ENCODE peak calls at places on chromosomes 1 and 21, in eight cellular contexts. One of them, this sample, is unnamed.

GRCh38 chr1:53043271-53043670 is 18.7 kb upstream of the PODN start:
- DNase-seq in ovary: no peak
- DNase-seq in tibial nerve: no peak
- DNase-seq in heart left ventricle: no peak
- DNase-seq in lower leg skin: no peak
- DNase-seq in spleen: no peak
- DNase-seq in sigmoid colon: no peak
- DNase-seq in IMR-90: peak; percentile 93
- DNase-seq in this sample: no peak

GRCh38 chr21:41506005-41506404 is 2.0 kb downstream of the TMPRSS2 start:
- DNase-seq in ovary: no peak
- DNase-seq in tibial nerve: no peak
- DNase-seq in heart left ventricle: no peak
- DNase-seq in lower leg skin: no peak
- DNase-seq in spleen: no peak
- DNase-seq in sigmoid colon: no peak
- DNase-seq in IMR-90: no peak
- DNase-seq in this sample: no peak

GRCh38 chr1:180917306-180918065 is 4.8 kb downstream of the KIAA1614 start:
- DNase-seq in ovary: peak; percentile 3
- DNase-seq in tibial nerve: no peak
- DNase-seq in heart left ventricle: no peak
- DNase-seq in lower leg skin: no peak
- DNase-seq in spleen: no peak
- DNase-seq in sigmoid colon: no peak
- DNase-seq in IMR-90: peak; percentile 15
- DNase-seq in this sample: no peak

GRCh38 chr1:109622103-109622892 is 2.7 kb downstream of the AMPD2 start:
- DNase-seq in ovary: no peak
- DNase-seq in tibial nerve: no peak
- DNase-seq in heart left ventricle: no peak
- DNase-seq in lower leg skin: peak; percentile 9
- DNase-seq in spleen: no peak
- DNase-seq in sigmoid colon: no peak
- DNase-seq in IMR-90: no peak
- DNase-seq in this sample: no peak

GRCh38 chr21:39456665-39457064 is 4.9 kb downstream of the SH3BGR start:
- DNase-seq in ovary: no peak
- DNase-seq in tibial nerve: no peak
- DNase-seq in heart left ventricle: no peak
- DNase-seq in lower leg skin: no peak
- DNase-seq in spleen: no peak
- DNase-seq in sigmoid colon: no peak
- DNase-seq in IMR-90: no peak
- DNase-seq in this sample: no peak

GRCh38 chr1:161706116-161706482 is 930 bp upstream of the FCRLA start:
- DNase-seq in ovary: no peak
- DNase-seq in tibial nerve: no peak
- DNase-seq in heart left ventricle: no peak
- DNase-seq in lower leg skin: no peak
- DNase-seq in spleen: no peak
- DNase-seq in sigmoid colon: no peak
- DNase-seq in IMR-90: peak; percentile 75
- DNase-seq in this sample: no peak

GRCh38 chr1:47738560-47739182 is 258.5 kb downstream of the TRABD2B start:
- DNase-seq in ovary: no peak
- DNase-seq in tibial nerve: no peak
- DNase-seq in heart left ventricle: peak; percentile 40
- DNase-seq in lower leg skin: no peak
- DNase-seq in spleen: no peak
- DNase-seq in sigmoid colon: no peak
- DNase-seq in IMR-90: peak; percentile 11
- DNase-seq in this sample: no peak

GRCh38 chr1:61322769-61323168 is 240.4 kb downstream of the NFIA start:
- DNase-seq in ovary: no peak
- DNase-seq in tibial nerve: no peak
- DNase-seq in heart left ventricle: no peak
- DNase-seq in lower leg skin: no peak
- DNase-seq in spleen: no peak
- DNase-seq in sigmoid colon: no peak
- DNase-seq in IMR-90: no peak
- DNase-seq in this sample: no peak

GRCh38 chr1:199733125-199733524 is 294.4 kb upstream of the NR5A2 start:
- DNase-seq in ovary: no peak
- DNase-seq in tibial nerve: no peak
- DNase-seq in heart left ventricle: no peak
- DNase-seq in lower leg skin: no peak
- DNase-seq in spleen: no peak
- DNase-seq in sigmoid colon: no peak
- DNase-seq in IMR-90: no peak
- DNase-seq in this sample: no peak

GRCh38 chr1:78153092-78153736 is 107.4 kb downstream of the GIPC2 start:
- DNase-seq in ovary: no peak
- DNase-seq in tibial nerve: no peak
- DNase-seq in heart left ventricle: no peak
- DNase-seq in lower leg skin: no peak
- DNase-seq in spleen: no peak
- DNase-seq in sigmoid colon: no peak
- DNase-seq in IMR-90: no peak
- DNase-seq in this sample: no peak

GRCh38 chr1:32861904-32862698 is 8.6 kb downstream of the FNDC5 start:
- DNase-seq in ovary: no peak
- DNase-seq in tibial nerve: no peak
- DNase-seq in heart left ventricle: no peak
- DNase-seq in lower leg skin: no peak
- DNase-seq in spleen: no peak
- DNase-seq in sigmoid colon: no peak
- DNase-seq in IMR-90: peak; percentile 19
- DNase-seq in this sample: no peak

GRCh38 chr1:16170283-16170673 is 14.4 kb upstream of the EPHA2 start:
- DNase-seq in ovary: no peak
- DNase-seq in tibial nerve: no peak
- DNase-seq in heart left ventricle: no peak
- DNase-seq in lower leg skin: no peak
- DNase-seq in spleen: no peak
- DNase-seq in sigmoid colon: no peak
- DNase-seq in IMR-90: no peak
- DNase-seq in this sample: no peak

GRCh38 chr1:25468037-25468436 is 37.3 kb downstream of the MACO1 start:
- DNase-seq in ovary: no peak
- DNase-seq in tibial nerve: no peak
- DNase-seq in heart left ventricle: no peak
- DNase-seq in lower leg skin: no peak
- DNase-seq in spleen: no peak
- DNase-seq in sigmoid colon: no peak
- DNase-seq in IMR-90: peak; percentile 64
- DNase-seq in this sample: no peak

GRCh38 chr1:56073614-56074356 is 505.6 kb downstream of the PLPP3 start:
- DNase-seq in ovary: peak; percentile 82
- DNase-seq in tibial nerve: peak; percentile 83
- DNase-seq in heart left ventricle: peak; percentile 81
- DNase-seq in lower leg skin: peak; percentile 78
- DNase-seq in spleen: no peak
- DNase-seq in sigmoid colon: peak; percentile 87
- DNase-seq in IMR-90: peak; percentile 88
- DNase-seq in this sample: peak; percentile 33

GRCh38 chr1:115246526-115246925 is 91.5 kb downstream of the NGF start:
- DNase-seq in ovary: no peak
- DNase-seq in tibial nerve: no peak
- DNase-seq in heart left ventricle: no peak
- DNase-seq in lower leg skin: no peak
- DNase-seq in spleen: no peak
- DNase-seq in sigmoid colon: no peak
- DNase-seq in IMR-90: peak; percentile 40
- DNase-seq in this sample: no peak
- TF ChIP-seq POLR2A in ovary: no peak
- TF ChIP-seq POLR2A in tibial nerve: no peak
- TF ChIP-seq POLR2A in heart left ventricle: no peak
- TF ChIP-seq POLR2A in lower leg skin: no peak
- TF ChIP-seq POLR2A in spleen: no peak
- TF ChIP-seq POLR2A in sigmoid colon: no peak
- TF ChIP-seq POLR2A in IMR-90: no peak
- TF ChIP-seq POLR2A in this sample: no peak

GRCh38 chr1:37782491-37782890 is 11.2 kb upstream of the MANEAL start:
- DNase-seq in ovary: no peak
- DNase-seq in tibial nerve: no peak
- DNase-seq in heart left ventricle: no peak
- DNase-seq in lower leg skin: no peak
- DNase-seq in spleen: no peak
- DNase-seq in sigmoid colon: no peak
- DNase-seq in IMR-90: no peak
- DNase-seq in this sample: no peak

GRCh38 chr1:37776946-37777516 is 12.1 kb upstream of the EPHA10 start:
- DNase-seq in ovary: no peak
- DNase-seq in tibial nerve: no peak
- DNase-seq in heart left ventricle: no peak
- DNase-seq in lower leg skin: no peak
- DNase-seq in spleen: no peak
- DNase-seq in sigmoid colon: no peak
- DNase-seq in IMR-90: no peak
- DNase-seq in this sample: no peak

DNA sequence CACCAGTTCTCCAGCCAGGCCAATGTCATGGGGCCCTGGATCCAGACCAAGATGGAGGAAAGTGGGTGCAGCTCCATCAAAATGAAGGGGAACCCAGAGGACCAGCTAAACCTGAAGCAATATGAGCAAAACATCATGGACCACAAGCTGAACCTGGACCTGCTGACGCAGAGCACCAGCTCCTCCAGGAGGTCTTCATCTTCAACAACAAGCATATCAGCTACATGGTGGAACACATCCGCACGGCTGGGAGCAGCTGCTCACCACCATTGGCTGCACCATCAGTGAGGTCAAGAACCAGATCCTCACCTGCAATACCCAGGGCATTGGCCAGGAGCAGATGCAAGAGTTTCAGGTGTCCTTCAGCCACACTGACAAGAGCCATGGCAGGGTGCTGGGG is 13.7 kb upstream of the EPHA10 start:
- DNase-seq in ovary: no peak
- DNase-seq in tibial nerve: no peak
- DNase-seq in heart left ventricle: no peak
- DNase-seq in lower leg skin: no peak
- DNase-seq in spleen: no peak
- DNase-seq in sigmoid colon: no peak
- DNase-seq in IMR-90: no peak
- DNase-seq in this sample: no peak
- TF ChIP-seq CTCF in ovary: no peak
- TF ChIP-seq CTCF in tibial nerve: no peak
- TF ChIP-seq CTCF in heart left ventricle: no peak
- TF ChIP-seq CTCF in lower leg skin: no peak
- TF ChIP-seq CTCF in spleen: no peak
- TF ChIP-seq CTCF in sigmoid colon: no peak
- TF ChIP-seq CTCF in IMR-90: no peak
- TF ChIP-seq CTCF in this sample: no peak

DNA sequence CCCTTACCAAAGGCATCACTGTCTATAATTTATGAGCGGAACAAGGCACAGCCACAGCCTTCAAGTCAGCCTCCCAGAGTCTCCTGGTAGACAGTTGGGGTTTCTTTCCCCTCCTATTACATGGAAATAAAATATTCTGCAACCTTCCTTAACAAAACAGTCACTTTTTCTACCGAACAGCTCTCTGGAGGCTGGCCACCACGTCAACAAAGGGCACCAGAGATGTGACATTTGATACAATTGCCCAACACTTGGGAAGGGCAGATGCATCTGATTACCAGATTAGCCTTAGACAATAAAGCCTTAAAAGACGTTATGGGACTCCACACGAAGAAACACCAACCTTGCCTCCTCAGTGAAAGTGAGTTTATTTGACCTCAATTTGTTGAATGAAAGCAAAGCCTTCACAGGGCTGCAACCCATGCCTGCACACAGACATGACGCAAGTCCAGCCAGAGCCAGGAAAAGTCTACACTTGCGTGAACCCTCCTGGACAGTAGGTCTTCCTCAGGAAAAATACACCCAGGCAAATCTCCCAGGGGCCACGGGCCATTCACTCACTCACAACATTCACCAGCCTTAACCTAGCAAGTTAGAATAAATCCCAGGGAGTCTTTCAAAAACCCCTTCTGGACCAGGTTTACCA is 136.1 kb downstream of the TGFBR3 start:
- DNase-seq in ovary: no peak
- DNase-seq in tibial nerve: peak; percentile 55
- DNase-seq in heart left ventricle: no peak
- DNase-seq in lower leg skin: no peak
- DNase-seq in spleen: no peak
- DNase-seq in sigmoid colon: peak; percentile 39
- DNase-seq in IMR-90: no peak
- DNase-seq in this sample: no peak
- TF ChIP-seq POLR2A in ovary: no peak
- TF ChIP-seq POLR2A in tibial nerve: no peak
- TF ChIP-seq POLR2A in heart left ventricle: no peak
- TF ChIP-seq POLR2A in lower leg skin: no peak
- TF ChIP-seq POLR2A in spleen: no peak
- TF ChIP-seq POLR2A in sigmoid colon: no peak
- TF ChIP-seq POLR2A in IMR-90: no peak
- TF ChIP-seq POLR2A in this sample: no peak

DNA sequence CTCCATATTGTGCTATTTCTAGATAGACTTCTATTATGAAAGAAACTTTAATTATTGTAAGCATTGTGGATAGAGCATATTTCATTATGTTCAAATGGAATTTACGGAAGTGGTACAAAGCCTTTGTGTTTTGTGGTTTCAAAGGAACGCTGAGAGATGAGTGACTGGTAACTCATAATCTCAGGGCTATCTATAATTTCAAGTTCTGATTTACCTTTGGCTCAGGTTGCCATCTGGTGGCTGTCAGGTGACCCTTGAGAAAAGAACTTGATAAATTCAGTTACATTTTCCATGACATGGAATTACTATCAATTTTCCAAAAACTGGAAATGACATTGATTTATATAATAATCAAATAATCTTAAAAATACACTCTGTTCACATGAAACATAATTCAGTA is 12.2 kb downstream of the NTNG1 start:
- DNase-seq in ovary: no peak
- DNase-seq in tibial nerve: no peak
- DNase-seq in heart left ventricle: no peak
- DNase-seq in lower leg skin: no peak
- DNase-seq in spleen: no peak
- DNase-seq in sigmoid colon: no peak
- DNase-seq in IMR-90: no peak
- DNase-seq in this sample: no peak
- TF ChIP-seq CTCF in ovary: no peak
- TF ChIP-seq CTCF in tibial nerve: no peak
- TF ChIP-seq CTCF in heart left ventricle: no peak
- TF ChIP-seq CTCF in lower leg skin: no peak
- TF ChIP-seq CTCF in spleen: no peak
- TF ChIP-seq CTCF in sigmoid colon: no peak
- TF ChIP-seq CTCF in IMR-90: no peak
- TF ChIP-seq CTCF in this sample: no peak

This sample was measured in upper lobe of left lung.